ENCODE peak calls at places on chromosomes 4 and X, in nine cellular contexts. P is stimulated activated CD4-positive, alpha-beta T cell treated with anti-CD3 and anti-CD28 coated beads, Interleukin-1b, Interleukin-23, amount 100 ng/mL, for 4 hours; L is mammary epithelial cell; T is transverse colon; Q is left lobe of liver; R is RWPE1; D is Right ventricle myocardium superior; B is ascending aorta; Y is hepatocyte. X is an unnamed sample.

GRCh38 chr4:128862608-128863313 is 53.3 kb downstream of the JADE1 start:
- DNase-seq in P (peak; percentile 18), T (no peak), D (no peak), Y (no peak), R (no peak), L (no peak), Q (no peak), B (no peak), X (no peak)

GRCh38 chrX:26922278-26922677 is 540.9 kb downstream of the PPP4R3C start:
- DNase-seq in P (no peak), L (no peak), B (no peak), D (no peak), Q (no peak), R (no peak), Y (no peak), T (no peak), X (no peak)

GRCh38 chr4:80361329-80361900 is 25.9 kb downstream of the CFAP299 start:
- DNase-seq in Q (no peak), D (no peak), T (no peak), R (peak; percentile 35), Y (peak; percentile 9), L (peak; percentile 28), P (no peak), B (no peak), X (no peak)

GRCh38 chr4:94634266-94634665 is 123.5 kb upstream of the BMPR1B start:
- DNase-seq in Q (no peak), T (no peak), B (no peak), D (no peak), L (no peak), P (no peak), R (no peak), Y (no peak), X (peak; percentile 24)

GRCh38 chr4:26321326-26322276 is 787 bp downstream of the RBPJ start:
- DNase-seq in T (peak; percentile 37), B (no peak), D (peak; percentile 45), Q (peak; percentile 49), P (peak; percentile 23), Y (peak; percentile 48), L (peak; percentile 20), R (peak; percentile 18), X (no peak)

GRCh38 chrX:9171841-9172240 is 137.9 kb upstream of the FAM9B start:
- DNase-seq in Q (no peak), T (no peak), Y (no peak), D (no peak), B (no peak), R (no peak), P (no peak), L (no peak), X (no peak)

GRCh38 chrX:29535212-29536162 is 679.9 kb upstream of the MAGEB2 start:
- DNase-seq in D (no peak), P (no peak), Y (no peak), R (peak; percentile 1), T (no peak), Q (no peak), B (no peak), L (peak; percentile 19), X (no peak)

GRCh38 chr4:105474110-105474518 is 252 bp upstream of the PPA2 start:
- DNase-seq in B (peak; percentile 51), L (peak; percentile 81), R (peak; percentile 85), Y (peak; percentile 96), D (peak; percentile 94), Q (peak; percentile 92), P (no peak), T (peak; percentile 91), X (peak; percentile 62)

GRCh38 chrX:110407910-110408545 is 49.4 kb downstream of the RTL9 start:
- DNase-seq in Q (no peak), T (peak; percentile 28), B (no peak), D (no peak), L (peak; percentile 63), P (peak; percentile 50), R (peak; percentile 29), Y (peak; percentile 72), X (no peak)

GRCh38 chr4:6278801-6279197 is 9.1 kb downstream of the WFS1 start:
- DNase-seq in T (peak; percentile 56), D (peak; percentile 67), B (no peak), Y (peak; percentile 72), P (no peak), L (no peak), R (no peak), Q (no peak), X (no peak)

GRCh38 chrX:107153005-107153404 is 34.4 kb upstream of the RBM41 start:
- DNase-seq in Y (no peak), R (no peak), D (no peak), B (no peak), Q (no peak), L (no peak), P (no peak), T (no peak), X (no peak)

GRCh38 chrX:127459784-127460183 is 592.4 kb downstream of the ACTRT1 start:
- DNase-seq in Y (no peak), R (peak; percentile 0), L (no peak), T (no peak), P (no peak), Q (no peak), D (no peak), B (no peak), X (no peak)

GRCh38 chr4:158094413-158095110 is 78.3 kb downstream of the GASK1B start:
- DNase-seq in R (peak; percentile 61), Y (peak; percentile 58), T (no peak), B (no peak), Q (no peak), P (no peak), D (no peak), L (peak; percentile 93), X (no peak)

GRCh38 chrX:129655547-129656248 is 942 bp upstream of the APLN start:
- DNase-seq in P (no peak), Y (no peak), Q (no peak), T (no peak), L (peak; percentile 23), R (no peak), B (no peak), D (no peak), X (no peak)

GRCh38 chrX:40637687-40638086 is 9.7 kb downstream of the CXorf38 start:
- DNase-seq in R (peak; percentile 57), T (no peak), L (peak; percentile 43), B (no peak), D (no peak), Q (no peak), Y (no peak), P (no peak), X (no peak)

GRCh38 chr4:1116837-1117236 is 3.5 kb upstream of the RNF212 start:
- DNase-seq in B (no peak), L (no peak), P (no peak), Q (no peak), T (no peak), Y (no peak), R (no peak), D (no peak), X (no peak)

GRCh38 chr4:81260443-81261102 is 45.6 kb upstream of the PRKG2 start:
- DNase-seq in Q (no peak), Y (no peak), P (no peak), T (no peak), L (peak; percentile 1), D (no peak), R (no peak), B (no peak), X (no peak)

GRCh38 chrX:140701480-140701879 is 8.1 kb upstream of the LINC00632 start:
- DNase-seq in Y (peak; percentile 22), B (no peak), L (no peak), R (peak; percentile 2), P (no peak), Q (no peak), T (no peak), D (no peak), X (no peak)

GRCh38 chrX:104372547-104372946 is 117.8 kb upstream of the ESX1 start:
- DNase-seq in Q (no peak), L (no peak), T (no peak), Y (no peak), B (no peak), D (no peak), P (no peak), R (no peak), X (no peak)

GRCh38 chr4:70802923-70803605 is 36.6 kb downstream of the GRSF1 start:
- DNase-seq in L (no peak), R (no peak), Y (peak; percentile 24), T (no peak), B (no peak), P (no peak), D (no peak), Q (no peak), X (no peak)

GRCh38 chr4:100100985-100101384 is 89.3 kb downstream of the DDIT4L start:
- DNase-seq in Q (no peak), Y (no peak), R (no peak), B (no peak), D (no peak), L (no peak), P (no peak), T (no peak), X (no peak)

GRCh38 chr4:163384926-163385325 is 41.2 kb downstream of the NPY5R start:
- DNase-seq in B (no peak), R (no peak), T (no peak), L (no peak), Y (no peak), Q (no peak), P (no peak), D (no peak), X (no peak)

GRCh38 chr4:87144346-87144745 is 76.1 kb downstream of the KLHL8 start:
- DNase-seq in R (no peak), B (no peak), Q (no peak), T (no peak), D (no peak), Y (peak; percentile 20), P (no peak), L (no peak), X (no peak)

GRCh38 chr4:16893141-16893571 is 5.3 kb downstream of the LDB2 start:
- DNase-seq in R (no peak), Q (no peak), T (no peak), P (no peak), L (no peak), Y (no peak), D (no peak), B (no peak), X (no peak)